ENCODE peak calls at places on chromosomes 16 and 17, in ten cellular contexts. A is PC-3; V is small intestine; S is mucosa of descending colon; I is prostate gland; W is effector memory CD4-positive, alpha-beta T cell; P is H9; H is SJCRH30; N is iPS DF 6.9; M is IMR-90. C is an unnamed sample.

GRCh38 chr17:16013943-16014407 is 14.4 kb downstream of the TTC19 start:
- DNase-seq in A (peak; percentile 90), V (peak; percentile 24), S (no peak), I (no peak), W (no peak), P (no peak), H (peak; percentile 82), N (no peak), M (peak; percentile 91), C (no peak)

GRCh38 chr17:62876664-62877411 is 68.7 kb upstream of the MARCHF10 start:
- DNase-seq in A (peak; percentile 83), V (no peak), S (no peak), I (no peak), W (no peak), P (no peak), H (no peak), N (no peak), M (peak; percentile 76), C (peak; percentile 89)

GRCh38 chr17:7021993-7022778 is 664 bp upstream of the BCL6B start:
- DNase-seq in A (peak; percentile 73), V (peak; percentile 72), S (peak; percentile 88), I (peak; percentile 58), W (peak; percentile 59), P (peak; percentile 92), H (peak; percentile 80), N (no peak), M (peak; percentile 36), C (peak; percentile 99)

GRCh38 chr16:47644661-47645060 is 183.5 kb downstream of the PHKB start:
- DNase-seq in A (no peak), V (no peak), S (no peak), I (no peak), W (no peak), P (no peak), H (no peak), N (no peak), M (peak; percentile 25), C (no peak)

GRCh38 chr17:64739316-64740058 is 77.4 kb upstream of the SMURF2 start:
- DNase-seq in A (peak; percentile 42), V (peak; percentile 9), S (no peak), I (no peak), W (no peak), P (peak; percentile 67), H (peak; percentile 50), N (no peak), M (peak; percentile 84), C (peak; percentile 80)

GRCh38 chr17:68600123-68600880 is 865 bp downstream of the FAM20A start:
- DNase-seq in A (no peak), V (no peak), S (peak; percentile 54), I (no peak), W (no peak), P (peak; percentile 88), H (no peak), N (no peak), M (no peak), C (peak; percentile 87)

GRCh38 chr17:81978901-81979298 is 1.5 kb downstream of the ASPSCR1 start:
- DNase-seq in A (no peak), V (peak; percentile 88), S (no peak), I (no peak), W (no peak), P (no peak), H (no peak), N (no peak), M (no peak), C (no peak)

GRCh38 chr17:56680676-56681075 is 87.2 kb downstream of the NOG start:
- DNase-seq in A (peak; percentile 49), V (no peak), S (no peak), I (no peak), W (no peak), P (no peak), H (no peak), N (no peak), M (no peak), C (no peak)

GRCh38 chr16:85046957-85047866 is 19.6 kb downstream of the KIAA0513 start:
- DNase-seq in A (no peak), V (peak; percentile 78), S (peak; percentile 62), I (peak; percentile 52), W (no peak), P (no peak), H (no peak), N (no peak), M (no peak), C (no peak)

GRCh38 chr16:56350491-56351405 is 74.6 kb downstream of the AMFR start:
- DNase-seq in A (no peak), V (no peak), S (peak; percentile 27), I (no peak), W (no peak), P (no peak), H (no peak), N (no peak), M (no peak), C (peak; percentile 88)

GRCh38 chr17:16215965-16216316 is 607 bp upstream of the NCOR1 start:
- DNase-seq in A (peak; percentile 31), V (peak; percentile 63), S (peak; percentile 79), I (no peak), W (no peak), P (peak; percentile 81), H (peak; percentile 94), N (peak; percentile 29), M (no peak), C (peak; percentile 74)

GRCh38 chr17:48577946-48578615 is at the start of gene HOXB4:
- DNase-seq in A (no peak), V (peak; percentile 30), S (peak; percentile 88), I (no peak), W (peak; percentile 48), P (peak; percentile 90), H (peak; percentile 82), N (no peak), M (peak; percentile 88), C (no peak)

GRCh38 chr16:69672315-69672997 is 53.9 kb downstream of the NQO1 start:
- DNase-seq in A (no peak), V (no peak), S (no peak), I (no peak), W (no peak), P (no peak), H (no peak), N (no peak), M (no peak), C (no peak)

GRCh38 chr16:82681592-82681991 is 54.8 kb downstream of the CDH13 start:
- DNase-seq in A (peak; percentile 67), V (peak; percentile 27), S (no peak), I (no peak), W (no peak), P (peak; percentile 29), H (no peak), N (no peak), M (no peak), C (no peak)

GRCh38 chr17:58492238-58493121 is 4.3 kb upstream of the HSF5 start:
- DNase-seq in A (peak; percentile 77), V (no peak), S (no peak), I (no peak), W (no peak), P (no peak), H (no peak), N (no peak), M (no peak), C (no peak)

GRCh38 chr17:70687421-70687820 is 518.1 kb downstream of the KCNJ2 start:
- DNase-seq in A (no peak), V (peak; percentile 25), S (no peak), I (no peak), W (no peak), P (no peak), H (no peak), N (no peak), M (no peak), C (no peak)

DNA sequence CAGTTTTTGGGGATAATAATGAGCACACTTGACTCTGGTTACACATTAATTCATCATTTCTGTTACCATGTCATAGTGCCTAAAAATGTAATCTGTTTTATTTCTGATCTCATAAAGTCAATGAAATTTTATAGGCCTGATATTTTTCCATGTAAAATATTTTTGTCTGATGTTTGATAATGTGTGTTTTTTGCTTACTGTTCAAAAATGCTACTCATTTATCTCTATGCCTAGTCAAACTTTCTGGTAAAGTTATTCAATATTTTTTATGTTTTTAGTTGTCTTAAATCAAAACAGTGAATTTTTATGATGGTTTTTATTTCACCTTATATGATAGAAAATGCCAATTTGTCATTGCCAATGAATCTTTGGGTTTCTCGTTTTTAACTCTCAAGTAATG is 147.0 kb downstream of the AHSP start:
- DNase-seq in A (no peak), V (no peak), S (no peak), I (no peak), W (no peak), P (no peak), H (no peak), N (no peak), M (no peak), C (no peak)
- H3K9me3 ChIP-seq in A (peaks cover 4% of the 10 kb centered on the region), V (no peaks in the 10 kb centered on the region), S (peaks cover 5% of the 10 kb centered on the region), I (no peaks in the 10 kb centered on the region), W (no peaks in the 10 kb centered on the region), P (peaks cover 70% of the 10 kb centered on the region), H (no peaks in the 10 kb centered on the region), N (peaks cover 7% of the 10 kb centered on the region), M (no peaks in the 10 kb centered on the region), C (no peaks in the 10 kb centered on the region)

DNA sequence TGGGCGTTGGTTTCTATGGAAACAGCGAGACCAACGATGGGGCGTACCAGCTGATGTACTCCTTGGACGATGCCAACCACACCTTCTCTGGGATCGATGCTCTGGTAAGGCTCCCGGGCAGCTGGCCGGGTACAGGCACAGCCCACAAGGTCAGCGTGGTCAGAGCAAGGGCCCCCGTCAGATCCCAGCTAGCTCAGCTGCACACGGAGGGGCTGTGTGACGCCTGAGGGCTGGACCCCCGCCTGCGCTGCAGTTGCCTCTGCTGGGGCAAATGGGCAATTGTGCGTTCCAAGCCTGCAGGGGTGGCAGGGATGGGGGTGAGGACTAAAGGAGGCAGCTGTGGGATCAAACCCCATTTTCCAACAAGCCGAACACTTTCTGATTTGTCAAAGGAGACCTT is 17.5 kb downstream of the TTYH2 start:
- DNase-seq in A (no peak), V (no peak), S (no peak), I (no peak), W (no peak), P (no peak), H (no peak), N (no peak), M (no peak), C (no peak)
- H3K9me3 ChIP-seq in A (no peaks in the 10 kb centered on the region), V (no peaks in the 10 kb centered on the region), S (no peaks in the 10 kb centered on the region), I (no peaks in the 10 kb centered on the region), W (no peaks in the 10 kb centered on the region), P (no peaks in the 10 kb centered on the region), H (no peaks in the 10 kb centered on the region), N (no peaks in the 10 kb centered on the region), M (no peaks in the 10 kb centered on the region), C (no peaks in the 10 kb centered on the region)

DNA sequence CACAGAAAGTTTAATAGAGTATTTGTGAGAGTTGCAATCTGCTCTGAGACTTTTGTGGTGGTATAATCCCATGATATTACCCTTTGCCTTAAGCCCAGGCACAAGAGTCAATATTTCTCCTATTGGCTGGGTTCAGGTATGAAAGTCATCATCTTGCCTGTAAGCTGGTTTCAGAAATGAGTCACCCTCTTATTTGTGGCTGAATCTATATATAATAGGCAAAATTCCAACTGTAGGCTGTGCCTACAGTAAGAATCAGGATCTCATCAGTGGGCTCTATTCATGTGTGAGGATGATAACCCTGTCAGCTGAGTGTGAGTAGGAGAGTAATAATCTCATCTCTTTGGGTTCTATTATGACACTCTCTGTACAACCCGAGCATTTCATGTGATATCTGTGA is 2103.1 kb downstream of the TP53TG3F start:
- DNase-seq in A (no peak), V (no peak), S (no peak), I (no peak), W (no peak), P (no peak), H (no peak), N (no peak), M (no peak), C (no peak)
- H3K9me3 ChIP-seq in A (no peaks in the 10 kb centered on the region), V (no peaks in the 10 kb centered on the region), S (peaks cover 58% of the 10 kb centered on the region), I (no peaks in the 10 kb centered on the region), W (no peaks in the 10 kb centered on the region), P (peaks cover 97% of the 10 kb centered on the region), H (no peaks in the 10 kb centered on the region), N (peaks cover 27% of the 10 kb centered on the region), M (peaks cover 14% of the 10 kb centered on the region), C (peaks cover 5% of the 10 kb centered on the region)

GRCh38 chr16:4682616-4683254 is 10.6 kb upstream of the NUDT16L1 start:
- DNase-seq in A (peak; percentile 54), V (peak; percentile 28), S (peak; percentile 58), I (peak; percentile 64), W (no peak), P (peak; percentile 87), H (peak; percentile 20), N (peak; percentile 33), M (peak; percentile 18), C (peak; percentile 92)
- H3K9me3 ChIP-seq in A (no peaks in the 10 kb centered on the region), V (no peaks in the 10 kb centered on the region), S (no peaks in the 10 kb centered on the region), I (no peaks in the 10 kb centered on the region), W (no peaks in the 10 kb centered on the region), P (no peaks in the 10 kb centered on the region), H (no peaks in the 10 kb centered on the region), N (no peaks in the 10 kb centered on the region), M (no peaks in the 10 kb centered on the region), C (no peaks in the 10 kb centered on the region)